ENCODE peak calls at places on chromosomes 1 and 21, in nine cellular contexts. K, B, J, I, W, P, Y, O and Q are unnamed samples. For H3K27me3 and H3K9me3, the result is how much of the 10 kb centered on the place peaks cover.

GRCh38 chr1:36401602-36402517 is 4.2 kb upstream of the LSM10 start:
- DNase-seq in K (peak), B (no peak), J (no peak), I (no peak), W (no peak), P (no peak), Y (no peak), O (no peak), Q (no peak)

GRCh38 chr1:203081465-203082355 is 4.1 kb downstream of the MYOG start:
- DNase-seq in K (no peak), B (no peak), J (peak), I (peak), W (no peak), P (no peak), Y (no peak), O (no peak), Q (no peak)

GRCh38 chr1:227131193-227131592 is 187.1 kb downstream of the CDC42BPA start:
- DNase-seq in K (no peak), B (no peak), J (no peak), I (no peak), W (no peak), P (no peak), Y (no peak), O (peak), Q (no peak)

GRCh38 chr1:113792471-113792870 is 19.8 kb downstream of the RSBN1 start:
- DNase-seq in K (no peak), B (no peak), J (no peak), I (no peak), W (no peak), P (no peak), Y (no peak), O (no peak), Q (no peak)

GRCh38 chr1:114164840-114165543 is 11.3 kb upstream of the SYT6 start:
- DNase-seq in K (no peak), B (no peak), J (no peak), I (no peak), W (no peak), P (no peak), Y (no peak), O (no peak), Q (no peak)

GRCh38 chr1:159790237-159790917 is 9.6 kb downstream of the DUSP23 start:
- DNase-seq in K (no peak), B (no peak), J (no peak), I (no peak), W (no peak), P (no peak), Y (no peak), O (no peak), Q (no peak)

GRCh38 chr1:114803001-114803400 is 22.5 kb upstream of the SIKE1 start:
- DNase-seq in K (no peak), B (no peak), J (no peak), I (no peak), W (no peak), P (no peak), Y (no peak), O (no peak), Q (no peak)

GRCh38 chr21:44696572-44696971 is 400 bp upstream of the KRTAP10-12 start:
- DNase-seq in K (no peak), B (no peak), J (no peak), I (no peak), W (no peak), P (no peak), Y (no peak), O (no peak), Q (no peak)

GRCh38 chr1:37432636-37433035 is 41.7 kb upstream of the ZC3H12A start:
- DNase-seq in K (no peak), B (no peak), J (no peak), I (no peak), W (no peak), P (no peak), Y (no peak), O (no peak), Q (no peak)

GRCh38 chr1:152013664-152014237 is 20.1 kb upstream of the S100A10 start:
- DNase-seq in K (peak), B (no peak), J (no peak), I (peak), W (peak), P (peak), Y (no peak), O (peak), Q (no peak)

GRCh38 chr1:119737040-119737682 is 25.4 kb downstream of the PHGDH start:
- DNase-seq in K (no peak), B (no peak), J (no peak), I (peak), W (peak), P (no peak), Y (no peak), O (peak), Q (no peak)

GRCh38 chr1:14061204-14061603 is 361.2 kb downstream of the PRDM2 start:
- DNase-seq in K (no peak), B (no peak), J (no peak), I (no peak), W (no peak), P (no peak), Y (no peak), O (no peak), Q (no peak)

GRCh38 chr1:185483647-185484450 is 166.8 kb upstream of the IVNS1ABP start:
- DNase-seq in K (no peak), B (no peak), J (no peak), I (no peak), W (no peak), P (no peak), Y (no peak), O (peak), Q (no peak)

GRCh38 chr21:41865002-41865777 is 14.0 kb downstream of the PRDM15 start:
- DNase-seq in K (no peak), B (no peak), J (no peak), I (no peak), W (no peak), P (no peak), Y (no peak), O (no peak), Q (no peak)

GRCh38 chr1:85815906-85816305 is 107.7 kb upstream of the ZNHIT6 start:
- DNase-seq in K (no peak), B (peak), J (no peak), I (no peak), W (no peak), P (no peak), Y (peak), O (no peak), Q (no peak)

GRCh38 chr1:207873055-207873890 is 37.7 kb downstream of the CD34 start:
- DNase-seq in K (no peak), B (peak), J (no peak), I (no peak), W (no peak), P (peak), Y (no peak), O (no peak), Q (no peak)

DNA sequence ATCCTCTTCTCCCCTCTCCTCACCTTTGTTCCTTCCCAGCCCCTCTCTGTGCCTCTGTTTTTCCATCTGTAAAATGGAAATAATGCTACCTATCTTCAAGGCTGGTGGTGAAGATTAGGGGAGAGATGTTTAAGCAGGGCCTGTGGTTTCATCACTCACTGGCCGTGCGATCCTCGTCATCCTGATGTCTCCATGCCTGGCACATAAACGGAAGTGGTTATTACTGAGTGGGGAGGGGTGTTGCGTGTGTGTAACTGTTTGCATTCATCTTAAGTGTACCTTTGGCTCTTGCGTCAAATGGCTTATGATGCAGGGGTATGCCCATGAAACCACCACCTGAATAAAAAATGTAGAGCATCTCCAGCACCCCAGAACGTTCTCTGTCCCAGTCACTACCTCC is 17.2 kb upstream of the C1QA start:
- DNase-seq in K (no peak), B (no peak), J (no peak), I (no peak), W (no peak), P (no peak), Y (no peak), O (no peak), Q (no peak)
- H3K27me3 ChIP-seq in K (under half), B (under half), J (half or more), I (under half), W (under half), P (half or more), Y (half or more), O (half or more), Q (under half)

DNA sequence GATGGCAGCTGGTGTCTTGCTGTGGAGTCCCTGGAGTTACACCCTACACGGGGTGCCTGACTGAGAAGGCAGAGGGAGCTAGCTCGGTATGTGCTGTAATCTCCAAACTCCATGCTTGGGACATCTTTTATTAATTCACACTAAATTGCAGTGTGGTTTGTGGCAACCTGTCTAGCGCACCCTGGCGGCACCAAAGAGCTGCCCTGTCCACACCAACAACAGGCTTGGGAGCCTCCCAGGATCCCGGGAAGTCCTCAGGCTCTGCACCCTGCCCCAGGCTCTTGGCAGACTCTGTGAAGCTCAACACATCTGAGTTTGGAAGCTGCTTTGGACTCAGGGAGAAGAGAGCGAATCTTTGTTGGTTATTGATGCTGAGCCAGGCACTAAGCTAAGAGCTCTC is 138.9 kb downstream of the IGSF21 start:
- DNase-seq in K (no peak), B (no peak), J (no peak), I (no peak), W (no peak), P (no peak), Y (no peak), O (no peak), Q (no peak)
- TF ChIP-seq CTCF in K (peak), B (no peak), J (no peak), I (no peak), W (no peak), P (no peak), Y (no peak), O (no peak), Q (no peak)

GRCh38 chr1:3114846-3115245 is 45.8 kb downstream of the PRDM16 start:
- DNase-seq in K (no peak), B (no peak), J (no peak), I (no peak), W (no peak), P (no peak), Y (no peak), O (no peak), Q (no peak)
- H3K9me3 ChIP-seq in K (under half), B (under half), J (under half), I (under half), W (under half), P (under half), Y (under half), O (under half), Q (under half)

GRCh38 chr1:230084408-230085177 is 17.6 kb downstream of the GALNT2 start:
- DNase-seq in K (no peak), B (peak), J (no peak), I (peak), W (no peak), P (no peak), Y (no peak), O (peak), Q (no peak)
- H3K27me3 ChIP-seq in K (under half), B (under half), J (under half), I (under half), W (under half), P (under half), Y (under half), O (under half), Q (under half)